ENCODE peak calls at places on chromosomes 3 and 15, in five cellular contexts. B is stimulated activated CD8-positive, alpha-beta memory T cell treated with anti-CD3 and anti-CD28 coated beads, Interleukin-15, amount 100 ng/mL, for 1 hour; X is NCI-H1092 treated with DMSO at 0.1 percent for 48 hours; K is ovary; T is effector memory CD8-positive, alpha-beta T cell. Z is an unnamed sample.

GRCh38 chr15:48330855-48331795 is at the start of gene DUT:
- DNase-seq in T (peak; percentile 67), K (peak; percentile 89), B (peak; percentile 41), X (peak; percentile 58), Z (peak; percentile 36)

GRCh38 chr3:170700054-170700404 is 114.2 kb upstream of the SLC7A14 start:
- DNase-seq in X (no peak), K (no peak), T (no peak), B (no peak), Z (no peak)

GRCh38 chr15:73927003-73927475 is 777 bp downstream of the LOXL1 start:
- DNase-seq in X (peak; percentile 26), T (no peak), K (peak; percentile 75), B (no peak), Z (no peak)

GRCh38 chr3:46675843-46676567 is 17.5 kb downstream of the ALS2CL start:
- DNase-seq in T (no peak), B (no peak), K (no peak), X (no peak), Z (no peak)

GRCh38 chr15:101646652-101647051 is 5.5 kb downstream of the TM2D3 start:
- DNase-seq in K (no peak), T (no peak), B (no peak), X (no peak), Z (no peak)

GRCh38 chr3:135991621-135992020 is 26.1 kb downstream of the PPP2R3A start:
- DNase-seq in X (no peak), T (no peak), B (no peak), K (no peak), Z (no peak)

GRCh38 chr3:138381413-138381901 is 33.1 kb downstream of the MRAS start:
- DNase-seq in K (peak; percentile 61), T (no peak), X (no peak), B (no peak), Z (peak; percentile 5)

GRCh38 chr3:79040091-79040490 is 727.7 kb downstream of the ROBO1 start:
- DNase-seq in B (no peak), K (no peak), T (no peak), X (no peak), Z (no peak)

GRCh38 chr15:58247803-58248503 is 109.8 kb downstream of the AQP9 start:
- DNase-seq in K (no peak), B (no peak), X (no peak), T (no peak), Z (no peak)

GRCh38 chr3:143901105-143901504 is 52.8 kb upstream of the SLC9A9 start:
- DNase-seq in B (no peak), K (no peak), T (no peak), X (no peak), Z (no peak)

GRCh38 chr3:139198929-139199328 is 144.9 kb upstream of the MRPS22 start:
- DNase-seq in T (no peak), X (no peak), B (no peak), K (no peak), Z (no peak)

GRCh38 chr3:110069641-110070538 is 732.5 kb upstream of the DPPA4 start:
- DNase-seq in X (no peak), B (no peak), T (no peak), K (no peak), Z (no peak)

GRCh38 chr3:165336786-165337185 is 140.6 kb upstream of the SLITRK3 start:
- DNase-seq in B (no peak), T (no peak), K (no peak), X (no peak), Z (no peak)